ENCODE peak calls at places on chromosomes 5 and 9, in five cellular contexts. E is neural crest cell; Q is HFF-Myc; M is OCI-LY7; L is activated naive CD4-positive, alpha-beta T cell. B is an unnamed sample.

GRCh38 chr9:82621446-82621845 is 441.5 kb downstream of the RASEF start:
- DNase-seq in E (no peak), Q (no peak), M (no peak), L (no peak), B (peak; percentile 97)

GRCh38 chr9:15205632-15206243 is 101.3 kb downstream of the TTC39B start:
- DNase-seq in E (no peak), Q (no peak), M (no peak), L (no peak), B (peak; percentile 68)

GRCh38 chr9:95511952-95512750 is 4.6 kb downstream of the PTCH1 start:
- DNase-seq in E (no peak), Q (no peak), M (no peak), L (no peak), B (peak; percentile 77)

GRCh38 chr5:2125901-2126265 is 243.2 kb upstream of the IRX4 start:
- DNase-seq in E (no peak), Q (no peak), M (no peak), L (no peak), B (no peak)

GRCh38 chr5:150081541-150082283 is 4.6 kb downstream of the CSF1R start:
- DNase-seq in E (no peak), Q (peak; percentile 24), M (peak; percentile 31), L (no peak), B (no peak)

GRCh38 chr5:173581408-173582197 is 34.8 kb downstream of the BOD1 start:
- DNase-seq in E (peak; percentile 81), Q (no peak), M (peak; percentile 55), L (no peak), B (peak; percentile 61)

GRCh38 chr9:112582863-112583262 is 96.2 kb downstream of the KIAA1958 start:
- DNase-seq in E (no peak), Q (no peak), M (no peak), L (no peak), B (no peak)

GRCh38 chr5:35598707-35599370 is 18.8 kb upstream of the SPEF2 start:
- DNase-seq in E (no peak), Q (no peak), M (peak; percentile 18), L (no peak), B (no peak)

GRCh38 chr9:34994429-34995287 is 5.1 kb downstream of the DNAJB5 start:
- DNase-seq in E (peak; percentile 47), Q (peak; percentile 42), M (no peak), L (no peak), B (peak; percentile 62)

GRCh38 chr9:124450931-124451661 is 845 bp downstream of the ADGRD2 start:
- DNase-seq in E (no peak), Q (no peak), M (no peak), L (no peak), B (no peak)

GRCh38 chr9:97638666-97639065 is 5.0 kb downstream of the NCBP1 start:
- DNase-seq in E (no peak), Q (no peak), M (peak; percentile 6), L (no peak), B (peak; percentile 66)

GRCh38 chr5:31585519-31586270 is 53.2 kb upstream of the PDZD2 start:
- DNase-seq in E (no peak), Q (no peak), M (no peak), L (no peak), B (no peak)

GRCh38 chr5:10018670-10019069 is 231.0 kb downstream of the ATPSCKMT start:
- DNase-seq in E (no peak), Q (peak; percentile 32), M (no peak), L (no peak), B (no peak)

B was measured in NCI-H69.